ENCODE peak calls at places on chromosomes 11 and 22, in four cellular contexts. A is neural crest cell; E is iris pigment epithelial cell; H is stimulated activated CD4-positive, alpha-beta T cell treated with anti-CD3 and anti-CD28 coated beads, Interleukin-4, amount 100 ng/mL, for 1 hour. D is an unnamed sample.

GRCh38 chr11:124194696-124195418 is 11.7 kb downstream of the OR10D3 start:
- DNase-seq in A (peak), E (peak), H (no peak), D (no peak)

GRCh38 chr22:31223786-31224191 is 11.7 kb downstream of the LIMK2 start:
- DNase-seq in A (no peak), E (no peak), H (no peak), D (no peak)

GRCh38 chr22:35883028-35883620 is 145.5 kb downstream of the RBFOX2 start:
- DNase-seq in A (no peak), E (peak), H (no peak), D (no peak)

GRCh38 chr11:114353448-114353847 is 46.9 kb downstream of the C11orf71 start:
- DNase-seq in A (no peak), E (peak), H (no peak), D (no peak)

GRCh38 chr22:38404419-38404818 is 50.6 kb downstream of the KCNJ4 start:
- DNase-seq in A (no peak), E (no peak), H (no peak), D (no peak)

GRCh38 chr11:111735262-111736116 is 30.7 kb downstream of the PPP2R1B start:
- DNase-seq in A (no peak), E (peak), H (no peak), D (peak)

GRCh38 chr11:110763249-110764011 is 51.2 kb upstream of the ARHGAP20 start:
- DNase-seq in A (no peak), E (peak), H (no peak), D (no peak)

GRCh38 chr22:29224121-29224858 is 18.6 kb downstream of the EMID1 start:
- DNase-seq in A (no peak), E (no peak), H (no peak), D (no peak)

GRCh38 chr22:28773461-28773867 is 969 bp downstream of the CCDC117 start:
- DNase-seq in A (no peak), E (peak), H (no peak), D (no peak)

GRCh38 chr11:43789700-43790443 is 90.8 kb upstream of the ALKBH3 start:
- DNase-seq in A (no peak), E (peak), H (no peak), D (no peak)

D was measured in nucleus accumbens.